ENCODE peak calls at places on chromosome 20, in six cellular contexts. L is ecto neural progenitor cell; T is fibroblast of lung; J is GOT3; S is activated T-helper 1 cell treated with anti-CD3 and anti-CD28 coated beads, Interleukin-2, amount 50 U/mL, for 16 hours; B is Right ventricle myocardium superior. H is an unnamed sample.

GRCh38 chr20:2093883-2094282 is 7.7 kb upstream of the STK35 start:
- DNase-seq in L (no peak), T (no peak), J (no peak), S (no peak), B (no peak), H (no peak)

GRCh38 chr20:30816182-30816645 is 441.2 kb upstream of the DEFB115 start:
- DNase-seq in L (no peak), T (no peak), J (no peak), S (no peak), B (peak), H (no peak)

GRCh38 chr20:17969276-17969883 is 562 bp downstream of the MGME1 start:
- DNase-seq in L (no peak), T (no peak), J (no peak), S (no peak), B (no peak), H (no peak)

GRCh38 chr20:38864662-38865061 is 59.2 kb downstream of the PPP1R16B start:
- DNase-seq in L (no peak), T (no peak), J (no peak), S (no peak), B (no peak), H (no peak)

GRCh38 chr20:17624070-17624469 is 54.2 kb downstream of the DSTN start:
- DNase-seq in L (no peak), T (no peak), J (no peak), S (no peak), B (peak), H (no peak)

GRCh38 chr20:25525295-25525694 is 60.0 kb downstream of the NINL start:
- DNase-seq in L (no peak), T (no peak), J (no peak), S (no peak), B (no peak), H (no peak)

GRCh38 chr20:25024171-25024570 is 31.6 kb upstream of the APMAP start:
- DNase-seq in L (no peak), T (no peak), J (no peak), S (no peak), B (no peak), H (no peak)

GRCh38 chr20:8428988-8429387 is 296.9 kb downstream of the PLCB1 start:
- DNase-seq in L (no peak), T (no peak), J (no peak), S (no peak), B (no peak), H (no peak)

GRCh38 chr20:4021905-4022304 is 6.5 kb upstream of the RNF24 start:
- DNase-seq in L (no peak), T (peak), J (no peak), S (no peak), B (no peak), H (no peak)

GRCh38 chr20:47055699-47056369 is 161.2 kb downstream of the EYA2 start:
- DNase-seq in L (no peak), T (peak), J (no peak), S (no peak), B (no peak), H (no peak)

GRCh38 chr20:54267510-54268003 is 59.7 kb downstream of the PFDN4 start:
- DNase-seq in L (no peak), T (peak), J (no peak), S (no peak), B (no peak), H (peak)

GRCh38 chr20:45289942-45290676 is 16.5 kb upstream of the RBPJL start:
- DNase-seq in L (no peak), T (no peak), J (no peak), S (no peak), B (no peak), H (no peak)

GRCh38 chr20:48787861-48788375 is 39.9 kb downstream of the PREX1 start:
- DNase-seq in L (no peak), T (peak), J (no peak), S (no peak), B (no peak), H (no peak)

GRCh38 chr20:55186228-55186627 is 710.8 kb downstream of the DOK5 start:
- DNase-seq in L (no peak), T (no peak), J (no peak), S (no peak), B (no peak), H (no peak)

GRCh38 chr20:1391640-1392442 is 1.0 kb downstream of the FKBP1A start:
- DNase-seq in L (no peak), T (peak), J (no peak), S (no peak), B (peak), H (no peak)

GRCh38 chr20:60326821-60327220 is 368.6 kb downstream of the CDH26 start:
- DNase-seq in L (no peak), T (no peak), J (no peak), S (no peak), B (no peak), H (no peak)

GRCh38 chr20:62962891-62963613 is 10.5 kb downstream of the SLC17A9 start:
- DNase-seq in L (no peak), T (no peak), J (no peak), S (no peak), B (no peak), H (no peak)

GRCh38 chr20:50545123-50545522 is 34.9 kb downstream of the PTPN1 start:
- DNase-seq in L (no peak), T (peak), J (no peak), S (no peak), B (no peak), H (no peak)

GRCh38 chr20:43023836-43024235 is 165.9 kb downstream of the PTPRT start:
- DNase-seq in L (no peak), T (no peak), J (no peak), S (no peak), B (no peak), H (no peak)

GRCh38 chr20:37564388-37565133 is 36.9 kb upstream of the BLCAP start:
- DNase-seq in L (peak), T (no peak), J (no peak), S (no peak), B (peak), H (no peak)

GRCh38 chr20:4081396-4081795 is 66.0 kb upstream of the RNF24 start:
- DNase-seq in L (no peak), T (peak), J (no peak), S (no peak), B (no peak), H (no peak)

GRCh38 chr20:61448396-61448795 is 196.3 kb downstream of the CDH4 start:
- DNase-seq in L (no peak), T (no peak), J (no peak), S (no peak), B (no peak), H (no peak)

GRCh38 chr20:61252601-61253263 is 671 bp downstream of the CDH4 start:
- DNase-seq in L (peak), T (peak), J (no peak), S (no peak), B (no peak), H (no peak)

GRCh38 chr20:48278961-48279481 is 493.7 kb upstream of the SULF2 start:
- DNase-seq in L (no peak), T (peak), J (no peak), S (no peak), B (no peak), H (no peak)

GRCh38 chr20:38599410-38599882 is 2.2 kb upstream of the ARHGAP40 start:
- DNase-seq in L (no peak), T (peak), J (no peak), S (no peak), B (peak), H (no peak)

GRCh38 chr20:62908971-62909791 is 17.1 kb downstream of the DIDO1 start:
- DNase-seq in L (no peak), T (no peak), J (no peak), S (no peak), B (no peak), H (no peak)

GRCh38 chr20:32580970-32581838 is 3.9 kb downstream of the NOL4L start:
- DNase-seq in L (peak), T (no peak), J (no peak), S (no peak), B (no peak), H (no peak)

GRCh38 chr20:5714261-5715041 is 35.8 kb upstream of the SHLD1 start:
- DNase-seq in L (no peak), T (no peak), J (no peak), S (peak), B (no peak), H (no peak)

GRCh38 chr20:62168061-62168460 is 14.8 kb upstream of the MTG2 start:
- DNase-seq in L (no peak), T (no peak), J (no peak), S (no peak), B (no peak), H (no peak)

GRCh38 chr20:24983896-24984295 is 8.7 kb downstream of the APMAP start:
- DNase-seq in L (no peak), T (no peak), J (no peak), S (no peak), B (no peak), H (no peak)

GRCh38 chr20:49865559-49865958 is 49.8 kb downstream of the SPATA2 start:
- DNase-seq in L (no peak), T (no peak), J (no peak), S (no peak), B (no peak), H (no peak)

GRCh38 chr20:16290358-16290757 is 282.9 kb downstream of the KIF16B start:
- DNase-seq in L (peak), T (no peak), J (no peak), S (no peak), B (no peak), H (no peak)